ENCODE peak calls at places on chromosomes 5 and 9, in six cellular contexts. U is H1, S is HepG2, L is GM12891, F is GM12878, N is K562. R is an unnamed sample.

GRCh38 chr9:29969408-29969807 is 2396.1 kb upstream of the C9orf72 start:
- DNase-seq in N (no peak), U (no peak), S (no peak), L (no peak), F (no peak), R (no peak)

GRCh38 chr5:122447941-122448340 is 135.9 kb downstream of the SNCAIP start:
- DNase-seq in S (no peak), U (no peak), N (no peak), L (no peak), F (no peak), R (no peak)

GRCh38 chr5:132258102-132259060 is 885 bp downstream of the PDLIM4 start:
- DNase-seq in U (no peak), N (peak), F (no peak), L (peak), S (no peak), R (no peak)

GRCh38 chr5:170892201-170892600 is 30.4 kb downstream of the RANBP17 start:
- DNase-seq in U (no peak), L (no peak), S (no peak), N (no peak), F (no peak), R (no peak)

GRCh38 chr9:35341585-35341984 is 148.3 kb upstream of the RUSC2 start:
- DNase-seq in L (no peak), F (no peak), U (no peak), S (no peak), N (no peak), R (no peak)

GRCh38 chr5:95600557-95600956 is 19.3 kb upstream of the GPR150 start:
- DNase-seq in L (no peak), N (no peak), F (no peak), U (no peak), S (no peak), R (no peak)

GRCh38 chr5:43191740-43192557 is at the start of gene NIM1K:
- DNase-seq in U (peak), F (no peak), S (peak), N (no peak), L (peak), R (peak)

GRCh38 chr5:28542968-28543367 is 1504.6 kb upstream of the CDH9 start:
- DNase-seq in U (no peak), S (no peak), F (no peak), L (no peak), N (no peak), R (no peak)

GRCh38 chr5:162768962-162769464 is 668.4 kb upstream of the CCNG1 start:
- DNase-seq in F (peak), S (no peak), L (no peak), U (no peak), N (no peak), R (no peak)

GRCh38 chr9:73565026-73565425 is 413.4 kb downstream of the ANXA1 start:
- DNase-seq in F (no peak), N (no peak), S (no peak), U (no peak), L (no peak), R (no peak)

GRCh38 chr5:179284751-179285191 is 60.5 kb downstream of the ADAMTS2 start:
- DNase-seq in S (no peak), U (no peak), F (no peak), L (no peak), N (no peak), R (no peak)

GRCh38 chr5:144142030-144142825 is 28.2 kb downstream of the YIPF5 start:
- DNase-seq in F (peak), S (peak), L (peak), N (peak), U (no peak), R (no peak)

GRCh38 chr5:56516936-56517521 is 283.9 kb upstream of the ANKRD55 start:
- DNase-seq in S (peak), U (no peak), F (no peak), L (no peak), N (no peak), R (no peak)

GRCh38 chr9:36566813-36567217 is 5.9 kb upstream of the MELK start:
- DNase-seq in U (no peak), S (no peak), L (no peak), F (no peak), N (no peak), R (no peak)

GRCh38 chr5:131423056-131423455 is 159.2 kb downstream of the CDC42SE2 start:
- DNase-seq in S (peak), F (no peak), L (no peak), N (peak), U (no peak), R (no peak)

GRCh38 chr9:76599970-76600369 is 141.0 kb downstream of the GCNT1 start:
- DNase-seq in S (no peak), F (no peak), L (no peak), U (no peak), N (no peak), R (no peak)

GRCh38 chr5:29672678-29673077 is 1520.8 kb upstream of the CDH6 start:
- DNase-seq in L (no peak), F (no peak), U (no peak), N (no peak), S (no peak), R (no peak)

GRCh38 chr5:129904102-129904666 is at the start of gene CHSY3:
- DNase-seq in S (peak), L (peak), U (peak), F (no peak), N (peak), R (peak)

GRCh38 chr9:78552802-78553201 is 255.9 kb downstream of the PSAT1 start:
- DNase-seq in U (no peak), S (no peak), L (no peak), F (no peak), N (no peak), R (no peak)

GRCh38 chr9:94865599-94866456 is 139.3 kb downstream of the AOPEP start:
- DNase-seq in S (no peak), F (no peak), U (no peak), L (no peak), N (no peak), R (no peak)

GRCh38 chr5:42555797-42556196 is 132.6 kb downstream of the GHR start:
- DNase-seq in N (no peak), U (no peak), L (no peak), F (no peak), S (peak), R (no peak)

GRCh38 chr5:132747693-132748440 is 641 bp downstream of the CCNI2 start:
- DNase-seq in U (no peak), N (no peak), L (no peak), S (no peak), F (no peak), R (no peak)

GRCh38 chr5:15483348-15484090 is 16.5 kb upstream of the FBXL7 start:
- DNase-seq in L (no peak), U (no peak), F (no peak), N (no peak), S (no peak), R (no peak)

GRCh38 chr9:124950050-124950718 is 9.3 kb upstream of the GOLGA1 start:
- DNase-seq in U (no peak), F (no peak), N (no peak), S (peak), L (no peak), R (no peak)
- TF ChIP-seq POLR2AphosphoS5 in U (no peak), F (no peak), N (no peak), S (peak), L (no peak), R (no peak)

GRCh38 chr5:174316326-174316725 is 270.8 kb downstream of the NSG2 start:
- DNase-seq in L (no peak), N (no peak), U (no peak), F (no peak), S (no peak), R (no peak)
- TF ChIP-seq POLR2A in L (no peak), N (no peak), U (no peak), F (no peak), S (no peak), R (no peak)

DNA sequence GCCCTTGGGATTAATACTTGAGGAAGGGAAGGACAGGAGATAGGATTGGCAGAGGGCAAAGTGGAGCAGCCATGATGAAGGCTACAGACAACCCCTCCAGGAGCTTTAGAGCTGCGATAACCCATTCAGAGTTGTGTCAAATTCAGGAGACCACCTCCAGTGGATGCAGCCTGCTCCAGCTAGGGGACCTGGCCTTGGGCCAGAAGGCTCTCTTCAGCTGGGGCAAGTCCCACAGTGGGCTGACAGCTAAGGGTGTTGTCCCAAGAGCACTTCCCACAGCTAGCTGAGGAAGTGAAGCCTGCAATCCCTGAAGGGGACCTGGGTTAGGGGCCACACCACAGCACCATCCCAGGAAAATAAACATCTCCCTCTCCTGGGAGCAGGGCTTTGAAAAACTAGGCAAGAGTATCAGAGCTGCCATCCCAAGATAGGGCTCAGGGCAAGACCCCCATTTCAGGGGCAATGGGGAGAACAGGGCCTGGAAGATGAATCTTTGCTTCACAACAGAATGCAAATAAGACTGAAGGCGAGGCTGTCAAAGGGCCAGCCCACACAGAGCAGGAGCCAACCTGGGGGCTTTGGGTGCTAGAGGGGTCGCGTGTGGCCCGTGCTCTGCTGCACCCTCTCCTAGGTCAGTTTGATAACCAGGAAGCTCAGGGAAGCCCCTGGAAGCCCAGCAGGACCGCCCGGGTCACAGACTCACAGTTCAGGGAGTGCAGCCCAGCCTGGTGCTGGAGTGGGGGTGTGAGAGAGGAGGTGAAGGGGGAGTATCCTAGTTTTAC is 19.3 kb upstream of the DAPK1 start:
- DNase-seq in U (no peak), L (no peak), S (no peak), F (no peak), N (no peak), R (no peak)
- TF ChIP-seq TAF1 in U (no peak), L (no peak), S (no peak), F (no peak), N (no peak), R (no peak)

GRCh38 chr5:118554991-118555390 is 433.4 kb downstream of the DTWD2 start:
- DNase-seq in F (no peak), S (no peak), L (no peak), U (no peak), N (no peak), R (no peak)

GRCh38 chr5:118554241-118554640 is 434.1 kb downstream of the DTWD2 start:
- DNase-seq in N (no peak), U (no peak), S (no peak), L (no peak), F (no peak), R (no peak)

GRCh38 chr5:118552731-118553360 is 435.5 kb downstream of the DTWD2 start:
- DNase-seq in S (no peak), L (no peak), U (no peak), F (no peak), N (no peak), R (no peak)

GRCh38 chr5:118551031-118551430 is 437.3 kb downstream of the DTWD2 start:
- DNase-seq in L (no peak), F (no peak), S (no peak), N (no peak), U (no peak), R (no peak)

DNA sequence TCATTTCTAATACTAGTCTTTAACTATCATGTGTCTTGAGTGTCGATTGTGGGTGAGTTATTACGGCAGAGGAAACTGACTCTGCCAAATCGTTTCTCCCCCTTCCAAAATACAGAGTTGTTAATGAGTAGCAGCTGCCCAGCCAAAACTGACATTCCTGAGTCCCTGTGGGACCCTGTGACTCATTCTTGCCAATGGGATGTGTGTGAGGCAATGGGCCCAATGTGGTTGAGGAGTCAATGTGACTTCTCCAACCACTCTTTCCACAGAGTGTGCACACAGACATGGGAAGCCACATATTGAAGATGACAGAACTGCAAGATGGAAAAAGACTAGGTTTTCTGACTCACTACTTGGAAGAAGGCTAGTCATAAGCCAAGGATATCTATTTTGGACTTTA is 434.7 kb downstream of the DTWD2 start:
- DNase-seq in S (no peak), U (no peak), L (no peak), F (no peak), N (no peak), R (no peak)
- TF ChIP-seq POLR2AphosphoS5 in S (no peak), U (no peak), L (no peak), F (no peak), N (no peak), R (no peak)

GRCh38 chr9:109797509-109797908 is 17.5 kb downstream of the PALM2AKAP2 start:
- DNase-seq in F (no peak), U (no peak), S (no peak), L (no peak), N (no peak), R (no peak)

GRCh38 chr9:109799792-109800191 is 19.8 kb downstream of the PALM2AKAP2 start:
- DNase-seq in N (no peak), L (no peak), S (no peak), F (no peak), U (no peak), R (no peak)

GRCh38 chr9:109801484-109801883 is 21.5 kb downstream of the PALM2AKAP2 start:
- DNase-seq in L (no peak), U (no peak), S (no peak), N (no peak), F (no peak), R (no peak)

GRCh38 chr9:109797006-109797405 is 17.0 kb downstream of the PALM2AKAP2 start:
- DNase-seq in L (no peak), U (no peak), S (no peak), N (no peak), F (no peak), R (no peak)

DNA sequence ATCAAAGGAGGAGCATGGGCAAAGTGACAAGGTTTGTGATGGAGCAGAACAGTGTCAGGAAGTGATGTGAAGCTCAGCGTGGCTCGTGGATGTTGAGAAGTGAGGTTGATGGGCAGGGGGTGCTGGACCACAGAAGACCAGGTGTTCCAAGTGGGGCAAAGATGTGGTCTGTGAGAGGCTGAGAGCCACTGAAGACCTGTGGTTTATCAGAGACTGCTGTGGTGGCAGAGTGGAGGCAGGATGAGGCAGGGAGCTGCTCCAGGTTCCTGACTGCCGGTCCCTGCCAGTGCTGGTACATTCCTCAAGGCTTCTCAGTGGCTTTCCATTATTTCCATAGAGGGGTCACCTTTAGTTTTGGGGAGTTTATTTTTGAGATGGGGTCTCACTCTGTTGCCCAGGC is 19.1 kb downstream of the PALM2AKAP2 start:
- DNase-seq in L (no peak), S (no peak), N (no peak), F (no peak), U (no peak), R (no peak)
- TF ChIP-seq POLR2A in L (no peak), S (no peak), N (no peak), F (no peak), U (no peak), R (no peak)

DNA sequence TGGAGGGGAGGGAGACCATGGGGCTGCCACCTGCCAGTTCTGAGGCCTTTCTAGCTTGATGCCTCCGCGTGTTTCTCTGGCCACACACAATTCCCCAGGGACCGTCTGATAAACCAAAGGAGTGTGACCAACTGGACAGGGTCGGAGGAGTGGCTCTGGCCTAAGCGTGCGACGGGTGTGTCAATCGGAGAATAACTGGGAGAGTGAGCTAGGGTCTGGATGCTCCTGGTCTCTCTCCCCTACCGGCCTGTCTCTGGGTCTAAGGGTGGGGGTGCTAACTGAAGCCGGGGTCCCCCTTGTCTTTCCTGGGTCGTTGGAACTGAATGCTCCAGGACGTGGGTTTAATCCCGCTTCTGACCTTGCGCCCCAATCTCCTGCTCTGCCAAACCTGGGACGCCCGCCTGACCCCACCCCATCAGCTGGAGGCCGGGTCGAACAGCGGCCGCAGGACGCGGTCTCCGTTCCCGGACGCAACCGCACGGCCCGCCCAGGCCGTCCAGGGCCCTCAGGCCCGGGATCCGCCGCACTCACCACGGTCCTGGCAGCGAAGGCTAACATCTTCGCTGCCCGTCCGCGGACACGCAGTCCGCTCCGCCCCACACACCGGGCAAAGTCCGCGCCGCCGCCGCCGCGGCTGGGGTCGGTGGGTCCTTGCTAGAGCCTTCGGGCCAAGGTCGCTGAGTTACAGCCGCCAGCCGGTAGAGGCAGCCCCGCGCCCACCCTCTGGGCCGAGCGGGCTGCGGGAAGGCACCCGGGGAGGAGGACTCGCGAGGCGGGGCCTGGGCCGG is 447 bp downstream of the CRAT start:
- DNase-seq in N (peak), F (no peak), L (no peak), S (peak), U (no peak), R (peak)
- TF ChIP-seq TAF1 in N (no peak), F (no peak), L (no peak), S (no peak), U (no peak), R (no peak)

GRCh38 chr9:127088724-127089615 is 33.5 kb downstream of the ANGPTL2 start:
- DNase-seq in U (no peak), F (no peak), L (no peak), S (no peak), N (no peak), R (no peak)

GRCh38 chr9:127087836-127088235 is 34.6 kb downstream of the ANGPTL2 start:
- DNase-seq in N (no peak), U (no peak), F (no peak), L (no peak), S (no peak), R (no peak)

GRCh38 chr9:127091526-127091925 is 30.9 kb downstream of the ANGPTL2 start:
- DNase-seq in N (no peak), S (no peak), F (no peak), L (no peak), U (no peak), R (no peak)

GRCh38 chr9:127090341-127090985 is 32.0 kb downstream of the ANGPTL2 start:
- DNase-seq in U (no peak), F (no peak), L (no peak), S (no peak), N (no peak), R (no peak)

GRCh38 chr9:127089639-127090081 is 32.8 kb downstream of the ANGPTL2 start:
- DNase-seq in N (no peak), L (no peak), S (no peak), F (no peak), U (no peak), R (no peak)
- TF ChIP-seq POLR2AphosphoS5 in N (no peak), L (no peak), S (no peak), F (no peak), U (no peak), R (no peak)

GRCh38 chr9:81653240-81653639 is 36.1 kb downstream of the TLE1 start:
- DNase-seq in L (no peak), F (no peak), S (no peak), N (no peak), U (no peak), R (no peak)

GRCh38 chr9:81656004-81656403 is 33.3 kb downstream of the TLE1 start:
- DNase-seq in F (peak), S (peak), L (no peak), U (no peak), N (no peak), R (no peak)

GRCh38 chr9:81652058-81652457 is 37.3 kb downstream of the TLE1 start:
- DNase-seq in S (no peak), F (no peak), L (no peak), N (no peak), U (no peak), R (no peak)

GRCh38 chr9:81661339-81661738 is 28.0 kb downstream of the TLE1 start:
- DNase-seq in S (no peak), U (no peak), L (no peak), F (no peak), N (no peak), R (no peak)

GRCh38 chr9:81656871-81657337 is 32.4 kb downstream of the TLE1 start:
- DNase-seq in U (no peak), L (no peak), F (no peak), N (no peak), S (peak), R (no peak)
- TF ChIP-seq POLR2A in U (no peak), L (no peak), F (no peak), N (no peak), S (no peak), R (no peak)

R was measured in GM12892.